ENCODE peak calls at places on chromosomes 13 and 19, in eight cellular contexts. I is mesendoderm, D is progenitor cell of endocrine pancreas, F is fibroblast of lung, J is mucosa of gallbladder, Q is left colon, M is GM12865, R is Right ventricle myocardium superior. O is an unnamed sample.

GRCh38 chr19:1411255-1412191 is 4.1 kb downstream of the DAZAP1 start:
- DNase-seq in J (no peak), M (no peak), Q (no peak), R (peak), D (no peak), I (no peak), F (peak), O (peak)

GRCh38 chr13:66405908-66406802 is 824.0 kb downstream of the PCDH9 start:
- DNase-seq in J (no peak), I (no peak), Q (no peak), F (peak), M (no peak), R (no peak), D (no peak), O (peak)

GRCh38 chr13:46530084-46530935 is 22.7 kb upstream of the LRCH1 start:
- DNase-seq in J (no peak), D (no peak), Q (no peak), M (no peak), F (peak), R (no peak), I (no peak), O (no peak)

GRCh38 chr19:48123907-48124675 is 13.5 kb upstream of the PLA2G4C start:
- DNase-seq in Q (no peak), F (no peak), M (no peak), I (no peak), R (no peak), J (peak), D (no peak), O (no peak)

GRCh38 chr19:18709546-18709945 is 26.1 kb downstream of the CRTC1 start:
- DNase-seq in I (no peak), D (no peak), Q (no peak), F (no peak), J (no peak), M (no peak), R (no peak), O (no peak)

GRCh38 chr19:52691215-52691610 is 43.6 kb downstream of the ZNF611 start:
- DNase-seq in R (no peak), F (no peak), J (no peak), M (no peak), Q (peak), I (peak), D (no peak), O (no peak)

GRCh38 chr13:107329991-107330390 is 762.1 kb upstream of the ARGLU1 start:
- DNase-seq in D (no peak), J (no peak), I (no peak), M (no peak), R (no peak), Q (no peak), F (no peak), O (no peak)

GRCh38 chr13:53238241-53238640 is 209.6 kb downstream of the OLFM4 start:
- DNase-seq in F (no peak), D (no peak), R (no peak), Q (no peak), I (peak), J (no peak), M (no peak), O (no peak)

GRCh38 chr19:7833225-7834156 is 3.5 kb downstream of the EVI5L start:
- DNase-seq in R (peak), Q (peak), D (no peak), F (peak), I (no peak), M (no peak), J (peak), O (peak)

GRCh38 chr13:51921790-51922740 is 60.3 kb downstream of the CCDC70 start:
- DNase-seq in R (no peak), Q (no peak), M (no peak), J (no peak), I (peak), F (peak), D (no peak), O (no peak)

GRCh38 chr13:65508338-65508737 is 1721.8 kb downstream of the PCDH9 start:
- DNase-seq in I (no peak), M (no peak), R (no peak), J (no peak), Q (no peak), D (no peak), F (no peak), O (no peak)